ENCODE peak calls at places on chromosomes 11 and 22, in six cellular contexts. T is NCI-H460, C is memory B cell, N is endothelial cell, Q is left kidney, S is posterior cingulate gyrus. V is an unnamed sample.
A peak's percentile ranks its signal among the peaks of the same experiment; 100 is the strongest.

GRCh38 chr22:44394246-44395115 is 81.7 kb upstream of the SHISAL1 start:
- DNase-seq in N (no peak), S (no peak), T (no peak), Q (peak; percentile 68), C (no peak), V (no peak)

GRCh38 chr11:36672815-36673450 is 74.9 kb upstream of the RAG2 start:
- DNase-seq in N (peak; percentile 7), T (peak; percentile 18), C (no peak), Q (peak; percentile 34), S (no peak), V (no peak)

GRCh38 chr11:128776434-128777284 is 82.8 kb downstream of the FLI1 start:
- DNase-seq in T (no peak), S (peak; percentile 29), N (peak; percentile 49), C (no peak), Q (peak; percentile 86), V (peak; percentile 43)

GRCh38 chr11:103794262-103794661 is 242.2 kb upstream of the DDI1 start:
- DNase-seq in S (no peak), T (no peak), C (no peak), Q (no peak), N (no peak), V (no peak)

GRCh38 chr22:38131399-38131798 is 20.9 kb upstream of the BAIAP2L2 start:
- DNase-seq in T (no peak), S (no peak), C (no peak), Q (no peak), N (no peak), V (no peak)

GRCh38 chr22:36822581-36822980 is 5.7 kb upstream of the PVALB start:
- DNase-seq in N (peak; percentile 26), S (no peak), Q (no peak), C (no peak), T (no peak), V (no peak)

GRCh38 chr11:111743700-111744099 is 22.5 kb downstream of the PPP2R1B start:
- DNase-seq in T (no peak), S (no peak), N (no peak), Q (no peak), C (no peak), V (no peak)

GRCh38 chr11:134949121-134949591 is 537.1 kb upstream of the B3GAT1 start:
- DNase-seq in C (no peak), N (no peak), Q (peak; percentile 59), T (no peak), S (no peak), V (no peak)

GRCh38 chr22:36027960-36028645 is 521 bp downstream of the RBFOX2 start:
- DNase-seq in N (peak; percentile 76), S (no peak), C (peak; percentile 28), T (no peak), Q (no peak), V (peak; percentile 72)

GRCh38 chr11:92269021-92269420 is 44.4 kb downstream of the FAT3 start:
- DNase-seq in C (no peak), N (no peak), Q (peak; percentile 24), T (peak; percentile 18), S (no peak), V (peak; percentile 39)

GRCh38 chr11:128738942-128739341 is 45.1 kb downstream of the FLI1 start:
- DNase-seq in C (no peak), Q (no peak), T (no peak), N (no peak), S (no peak), V (no peak)

GRCh38 chr11:1924121-1924520 is 4.6 kb downstream of the TNNT3 start:
- DNase-seq in N (no peak), C (no peak), T (no peak), Q (peak; percentile 46), S (no peak), V (no peak)

GRCh38 chr11:122808494-122808893 is 29.8 kb upstream of the CRTAM start:
- DNase-seq in C (no peak), N (no peak), Q (peak; percentile 63), S (no peak), T (no peak), V (no peak)

GRCh38 chr11:114522818-114523217 is 36.9 kb downstream of the NXPE1 start:
- DNase-seq in T (no peak), S (no peak), Q (no peak), N (no peak), C (no peak), V (no peak)

GRCh38 chr11:71383461-71383860 is 64.7 kb downstream of the DHCR7 start:
- DNase-seq in T (no peak), C (no peak), N (no peak), S (no peak), Q (no peak), V (no peak)

GRCh38 chr11:75028321-75029097 is 39.8 kb downstream of the NEU3 start:
- DNase-seq in Q (no peak), N (no peak), C (no peak), T (no peak), S (no peak), V (no peak)

GRCh38 chr22:37943471-37944198 is 9.8 kb downstream of the C22orf23 start:
- DNase-seq in Q (peak; percentile 69), S (no peak), C (no peak), N (no peak), T (no peak), V (no peak)

GRCh38 chr11:115180272-115180671 is 323.9 kb downstream of the CADM1 start:
- DNase-seq in T (no peak), Q (peak; percentile 54), S (no peak), C (no peak), N (no peak), V (no peak)

GRCh38 chr11:121106812-121107211 is 5.8 kb downstream of the TECTA start:
- DNase-seq in N (no peak), C (no peak), T (no peak), Q (no peak), S (no peak), V (no peak)

GRCh38 chr11:76653674-76654309 is 16.8 kb downstream of the LRRC32 start:
- DNase-seq in Q (peak; percentile 51), N (no peak), T (no peak), S (no peak), C (no peak), V (no peak)

GRCh38 chr11:72673284-72673942 is 809 bp downstream of the PDE2A start:
- DNase-seq in N (peak; percentile 26), T (no peak), C (no peak), Q (no peak), S (no peak), V (peak; percentile 53)

GRCh38 chr22:26718905-26719304 is 61.5 kb downstream of the MIAT start:
- DNase-seq in C (no peak), N (no peak), S (no peak), T (no peak), Q (no peak), V (no peak)

GRCh38 chr11:69425895-69426544 is 55.4 kb upstream of the LINC01488 start:
- DNase-seq in N (no peak), C (no peak), T (no peak), S (no peak), Q (no peak), V (no peak)

GRCh38 chr11:15884792-15885540 is 471.4 kb downstream of the SOX6 start:
- DNase-seq in T (no peak), N (no peak), C (no peak), S (no peak), Q (peak; percentile 59), V (no peak)

GRCh38 chr11:120675171-120675570 is 163.6 kb downstream of the GRIK4 start:
- DNase-seq in S (no peak), N (no peak), Q (no peak), C (no peak), T (no peak), V (no peak)

GRCh38 chr22:41178425-41178975 is 26.6 kb upstream of the L3MBTL2 start:
- DNase-seq in C (no peak), S (peak; percentile 64), N (no peak), T (no peak), Q (no peak), V (no peak)

GRCh38 chr11:120134931-120135228 is 3.0 kb downstream of the TRIM29 start:
- DNase-seq in C (no peak), Q (no peak), T (no peak), S (no peak), N (peak; percentile 0), V (no peak)

GRCh38 chr22:37442537-37442936 is 15.3 kb upstream of the ELFN2 start:
- DNase-seq in S (no peak), Q (no peak), N (no peak), T (no peak), C (no peak), V (no peak)

GRCh38 chr11:96303067-96303466 is 39.9 kb downstream of the MAML2 start:
- DNase-seq in T (no peak), S (no peak), C (no peak), Q (no peak), N (no peak), V (no peak)

GRCh38 chr22:49391436-49391835 is 436.2 kb downstream of the BRD1 start:
- DNase-seq in C (no peak), T (no peak), S (no peak), Q (no peak), N (no peak), V (no peak)